ENCODE peak calls at places on chromosomes 5 and 9, in nine cellular contexts. E is fibroblast of lung, C is DND-41, Q is SK-N-SH, B is MM.1S, N is PC-3, K is neural progenitor cell, O is mammary epithelial cell, V is GM12878. T is an unnamed sample. For H3K79me2, the result is how much of the 10 kb centered on the place peaks cover.

GRCh38 chr5:98904786-98905185 is 24.0 kb downstream of the CHD1 start:
- DNase-seq in B (no peak), Q (no peak), N (peak), V (no peak), K (no peak), C (no peak), O (peak), E (peak), T (peak)

GRCh38 chr5:68272289-68272688 is 56.7 kb downstream of the PIK3R1 start:
- DNase-seq in B (peak), Q (no peak), O (no peak), C (no peak), E (no peak), N (peak), K (no peak), V (no peak), T (no peak)

GRCh38 chr9:105438136-105438839 is 9.5 kb upstream of the FSD1L start:
- DNase-seq in O (no peak), N (no peak), Q (no peak), C (no peak), K (no peak), B (no peak), V (no peak), E (peak), T (peak)

GRCh38 chr9:124708070-124708469 is 63.0 kb downstream of the NR6A1 start:
- DNase-seq in Q (no peak), N (no peak), V (no peak), B (no peak), O (no peak), C (no peak), K (no peak), E (peak), T (no peak)

GRCh38 chr9:136110082-136111061 is 8.3 kb downstream of the TMEM250 start:
- DNase-seq in V (no peak), K (peak), N (peak), O (no peak), C (no peak), Q (no peak), B (no peak), E (peak), T (peak)

GRCh38 chr5:177973066-177973635 is 22.9 kb downstream of the PROP1 start:
- DNase-seq in V (no peak), E (no peak), C (no peak), B (no peak), Q (no peak), K (no peak), N (no peak), O (peak), T (no peak)

GRCh38 chr5:14807471-14807870 is 64.1 kb downstream of the ANKH start:
- DNase-seq in Q (no peak), N (no peak), O (no peak), E (no peak), C (no peak), K (no peak), V (no peak), B (no peak), T (no peak)

GRCh38 chr9:109331353-109331752 is 10.5 kb upstream of the EPB41L4B start:
- DNase-seq in O (peak), E (peak), V (no peak), C (no peak), B (no peak), K (no peak), N (peak), Q (peak), T (peak)

GRCh38 chr9:133113163-133113927 is 7.7 kb downstream of the RALGDS start:
- DNase-seq in C (no peak), E (peak), O (no peak), K (no peak), V (no peak), B (no peak), Q (no peak), N (no peak), T (peak)

GRCh38 chr9:114305189-114305555 is 17.7 kb upstream of the ORM1 start:
- DNase-seq in B (no peak), C (no peak), E (no peak), K (no peak), Q (no peak), N (no peak), V (no peak), O (no peak), T (no peak)

GRCh38 chr5:39176740-39177628 is 42.4 kb downstream of the FYB1 start:
- DNase-seq in C (peak), O (no peak), K (no peak), V (peak), E (no peak), Q (no peak), B (peak), N (no peak), T (no peak)

GRCh38 chr5:143106175-143106574 is 297.3 kb downstream of the NR3C1 start:
- DNase-seq in Q (peak), O (peak), E (peak), C (peak), N (peak), V (no peak), B (no peak), K (peak), T (peak)

GRCh38 chr5:141742866-141743651 is 61.0 kb upstream of the ARAP3 start:
- DNase-seq in B (no peak), E (peak), N (peak), V (no peak), Q (no peak), C (peak), O (peak), K (peak), T (peak)

GRCh38 chr5:61055434-61056006 is 106.7 kb downstream of the SMIM15 start:
- DNase-seq in N (peak), V (peak), O (peak), Q (peak), K (peak), C (no peak), B (peak), E (peak), T (peak)

GRCh38 chr5:67061511-67061910 is 135.1 kb downstream of the CD180 start:
- DNase-seq in V (no peak), B (no peak), C (no peak), O (peak), E (no peak), K (no peak), N (no peak), Q (no peak), T (no peak)

GRCh38 chr5:51567636-51568035 is 184.4 kb downstream of the ISL1 start:
- DNase-seq in K (no peak), Q (no peak), V (no peak), O (peak), E (no peak), C (no peak), B (no peak), N (no peak), T (no peak)

GRCh38 chr9:14271078-14271673 is 42.8 kb downstream of the NFIB start:
- DNase-seq in B (no peak), K (peak), V (no peak), C (no peak), Q (peak), E (peak), O (peak), N (peak), T (peak)

GRCh38 chr5:102670224-102670836 is 84.8 kb upstream of the PAM start:
- DNase-seq in C (no peak), K (peak), V (no peak), B (no peak), N (peak), E (no peak), Q (peak), O (peak), T (peak)

GRCh38 chr9:93492327-93492726 is 38.9 kb upstream of the FAM120AOS start:
- DNase-seq in N (no peak), Q (no peak), B (no peak), O (no peak), V (no peak), E (no peak), C (no peak), K (peak), T (no peak)
- H3K79me2 ChIP-seq in N (half or more), Q (half or more), B (half or more), O (half or more), V (under half), E (under half), C (half or more), K (under half), T (half or more)

GRCh38 chr5:159772698-159773061 is 143.6 kb upstream of the ADRA1B start:
- DNase-seq in K (no peak), C (no peak), Q (no peak), O (no peak), V (no peak), N (no peak), B (no peak), E (no peak), T (no peak)
- H2AFZ ChIP-seq in K (peak), C (peak), Q (peak), O (peak), V (no peak), N (peak), B (peak), E (peak), T (peak)

DNA sequence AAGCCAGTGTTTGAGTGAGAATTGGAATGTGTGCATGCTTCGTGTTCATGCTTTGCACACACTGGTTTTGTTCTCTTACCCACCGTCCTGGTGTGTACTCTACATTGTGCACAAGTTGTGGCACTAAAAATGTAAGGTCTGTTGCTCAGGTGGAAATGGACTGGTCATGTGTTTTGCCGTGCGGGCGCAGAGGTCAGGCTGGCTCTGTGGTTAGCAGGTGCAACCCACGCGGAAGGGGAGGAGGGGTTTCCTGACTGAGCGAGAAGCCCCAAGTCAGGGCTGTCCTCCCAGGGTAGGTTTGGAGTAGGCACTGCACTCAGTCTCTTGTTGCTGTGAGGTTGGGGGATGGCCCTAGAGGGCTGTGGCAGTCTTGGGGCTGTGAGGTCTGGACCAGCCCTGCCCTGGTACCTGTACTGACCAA is 86.6 kb downstream of the EHMT1 start:
- DNase-seq in V (peak), B (no peak), Q (no peak), E (no peak), K (no peak), O (no peak), C (no peak), N (no peak), T (no peak)
- H3K79me2 ChIP-seq in V (under half), B (half or more), Q (half or more), E (half or more), K (half or more), O (half or more), C (half or more), N (half or more), T (half or more)

GRCh38 chr9:111622626-111623025 is 8.5 kb upstream of the DNAJC25 start:
- DNase-seq in C (no peak), N (peak), B (no peak), O (peak), E (peak), V (no peak), Q (no peak), K (no peak), T (peak)

GRCh38 chr9:111631071-111631971 is at the start of gene DNAJC25:
- DNase-seq in E (peak), K (peak), O (peak), B (peak), V (peak), Q (peak), N (peak), C (peak), T (peak)

GRCh38 chr9:111630182-111631070 is 708 bp upstream of the DNAJC25 start:
- DNase-seq in Q (peak), E (no peak), N (no peak), V (no peak), B (no peak), K (no peak), O (no peak), C (no peak), T (no peak)

GRCh38 chr9:111632051-111632450 is 917 bp downstream of the DNAJC25 start:
- DNase-seq in Q (no peak), C (no peak), V (no peak), O (peak), E (no peak), K (no peak), B (no peak), N (no peak), T (peak)

GRCh38 chr9:111627260-111627963 is 3.7 kb upstream of the DNAJC25 start:
- DNase-seq in O (no peak), B (no peak), V (no peak), N (no peak), C (no peak), E (no peak), Q (no peak), K (no peak), T (no peak)
- H2AFZ ChIP-seq in O (no peak), B (no peak), V (no peak), N (no peak), C (no peak), E (no peak), Q (no peak), K (no peak), T (no peak)